ENCODE peak calls at places on chromosomes 6 and 20, in four cellular contexts. One of them, this sample, is unnamed.

GRCh38 chr6:117270121-117270959 is 5.0 kb downstream of the VGLL2 start:
- DNase-seq in A549: no peak
- DNase-seq in K562: no peak
- DNase-seq in GM12878: no peak
- DNase-seq in this sample: no peak

GRCh38 chr6:150987855-150988484 is 122.5 kb downstream of the MTHFD1L start:
- DNase-seq in GM12878: no peak
- DNase-seq in A549: no peak
- DNase-seq in K562: no peak
- DNase-seq in this sample: no peak

GRCh38 chr6:125944434-125944816 is 12.1 kb upstream of the HINT3 start:
- DNase-seq in A549: peak
- DNase-seq in K562: peak
- DNase-seq in GM12878: no peak
- DNase-seq in this sample: peak

GRCh38 chr20:19492937-19493336 is 265.1 kb upstream of the RIN2 start:
- DNase-seq in A549: no peak
- DNase-seq in GM12878: no peak
- DNase-seq in K562: no peak
- DNase-seq in this sample: no peak

GRCh38 chr6:99943846-99944245 is 50.2 kb downstream of the MCHR2 start:
- DNase-seq in K562: no peak
- DNase-seq in GM12878: no peak
- DNase-seq in A549: no peak
- DNase-seq in this sample: no peak

GRCh38 chr6:165988306-165988756 is 179.3 kb downstream of the TBXT start:
- DNase-seq in A549: no peak
- DNase-seq in K562: no peak
- DNase-seq in GM12878: no peak
- DNase-seq in this sample: no peak

GRCh38 chr6:37171141-37171969 is 1.4 kb downstream of the PIM1 start:
- DNase-seq in A549: no peak
- DNase-seq in K562: peak
- DNase-seq in GM12878: no peak
- DNase-seq in this sample: peak

GRCh38 chr6:145632971-145633370 is 102.3 kb downstream of the EPM2A start:
- DNase-seq in GM12878: no peak
- DNase-seq in K562: no peak
- DNase-seq in A549: no peak
- DNase-seq in this sample: no peak

GRCh38 chr20:36613974-36614373 is 8.4 kb downstream of the RAB5IF start:
- DNase-seq in GM12878: no peak
- DNase-seq in A549: no peak
- DNase-seq in K562: no peak
- DNase-seq in this sample: no peak

GRCh38 chr6:62775427-62776022 is 435.7 kb upstream of the FKBP1C start:
- DNase-seq in GM12878: no peak
- DNase-seq in A549: peak
- DNase-seq in K562: peak
- DNase-seq in this sample: no peak

GRCh38 chr6:29828471-29828797 is 809 bp downstream of the HLA-G start:
- DNase-seq in A549: no peak
- DNase-seq in GM12878: no peak
- DNase-seq in K562: no peak
- DNase-seq in this sample: no peak

GRCh38 chr20:23122321-23122720 is 36.2 kb upstream of the CD93 start:
- DNase-seq in K562: no peak
- DNase-seq in GM12878: no peak
- DNase-seq in A549: no peak
- DNase-seq in this sample: no peak

GRCh38 chr6:2857580-2858337 is 16.1 kb upstream of the SERPINB1 start:
- DNase-seq in GM12878: peak
- DNase-seq in A549: peak
- DNase-seq in K562: peak
- DNase-seq in this sample: peak

GRCh38 chr6:2858678-2859324 is 17.1 kb upstream of the SERPINB1 start:
- DNase-seq in GM12878: no peak
- DNase-seq in K562: peak
- DNase-seq in A549: no peak
- DNase-seq in this sample: no peak

GRCh38 chr6:2855061-2855519 is 13.4 kb upstream of the SERPINB1 start:
- DNase-seq in GM12878: no peak
- DNase-seq in K562: no peak
- DNase-seq in A549: no peak
- DNase-seq in this sample: no peak

GRCh38 chr6:2859325-2859700 is 17.6 kb upstream of the SERPINB1 start:
- DNase-seq in K562: no peak
- DNase-seq in GM12878: no peak
- DNase-seq in A549: no peak
- DNase-seq in this sample: no peak

GRCh38 chr6:2857185-2857579 is 15.5 kb upstream of the SERPINB1 start:
- DNase-seq in GM12878: no peak
- DNase-seq in A549: no peak
- DNase-seq in K562: peak
- DNase-seq in this sample: no peak
- H3K4me2 ChIP-seq in GM12878: peak
- H3K4me2 ChIP-seq in A549: peak
- H3K4me2 ChIP-seq in K562: peak
- H3K4me2 ChIP-seq in this sample: no peak

GRCh38 chr6:22026160-22026678 is 270.6 kb downstream of the PRL start:
- DNase-seq in A549: no peak
- DNase-seq in K562: no peak
- DNase-seq in GM12878: no peak
- DNase-seq in this sample: no peak

GRCh38 chr6:22024004-22024403 is 272.8 kb downstream of the PRL start:
- DNase-seq in K562: peak
- DNase-seq in A549: no peak
- DNase-seq in GM12878: no peak
- DNase-seq in this sample: no peak

GRCh38 chr6:22027226-22027725 is 269.6 kb downstream of the PRL start:
- DNase-seq in K562: no peak
- DNase-seq in GM12878: no peak
- DNase-seq in A549: no peak
- DNase-seq in this sample: no peak

GRCh38 chr6:22024973-22025467 is 271.8 kb downstream of the PRL start:
- DNase-seq in A549: no peak
- DNase-seq in K562: peak
- DNase-seq in GM12878: peak
- DNase-seq in this sample: no peak

DNA sequence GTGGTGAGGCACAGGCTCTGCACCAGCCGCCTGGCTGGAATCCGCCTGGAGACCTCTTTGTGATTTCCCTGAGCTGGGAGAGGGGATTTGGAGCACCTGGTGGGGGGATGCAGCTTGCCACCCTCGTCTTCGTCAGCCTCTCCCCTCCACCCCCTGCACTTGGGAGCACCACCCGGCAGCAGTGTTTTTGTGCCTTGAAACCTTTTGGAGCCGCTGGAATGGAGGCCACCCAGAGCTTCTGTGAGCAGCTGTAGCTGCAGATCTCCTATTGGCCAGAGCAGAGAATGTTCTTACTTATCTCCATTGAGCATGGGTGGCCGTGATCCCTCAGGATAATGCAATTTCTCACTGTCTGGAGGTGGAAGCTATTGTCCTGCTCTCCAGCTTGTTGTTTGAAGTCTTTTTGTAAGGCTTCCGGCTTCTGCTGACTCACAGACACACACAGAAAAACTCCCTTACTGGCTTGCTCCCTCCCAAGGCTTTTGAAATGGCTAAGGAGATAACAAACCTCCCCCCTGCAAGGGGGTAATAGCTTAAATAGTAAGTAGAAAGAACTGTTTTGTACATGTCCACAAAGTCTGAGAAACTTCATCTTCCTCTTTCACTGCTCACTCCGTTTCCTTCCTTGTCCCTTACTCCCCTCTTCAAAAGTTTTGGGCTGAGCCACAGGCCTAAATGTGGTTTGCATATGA is 271.2 kb downstream of the PRL start:
- DNase-seq in A549: peak
- DNase-seq in K562: peak
- DNase-seq in GM12878: peak
- DNase-seq in this sample: peak
- TF ChIP-seq ELK1 in A549: no peak
- TF ChIP-seq ELK1 in K562: no peak
- TF ChIP-seq ELK1 in GM12878: no peak
- TF ChIP-seq ELK1 in this sample: no peak

GRCh38 chr6:112571486-112571885 is 224.4 kb downstream of the RFPL4B start:
- DNase-seq in A549: no peak
- DNase-seq in GM12878: no peak
- DNase-seq in K562: no peak
- DNase-seq in this sample: peak

GRCh38 chr6:112576421-112576820 is 229.3 kb downstream of the RFPL4B start:
- DNase-seq in GM12878: no peak
- DNase-seq in K562: no peak
- DNase-seq in A549: no peak
- DNase-seq in this sample: no peak

GRCh38 chr6:112574190-112574589 is 227.1 kb downstream of the RFPL4B start:
- DNase-seq in K562: no peak
- DNase-seq in GM12878: no peak
- DNase-seq in A549: no peak
- DNase-seq in this sample: no peak

GRCh38 chr6:112575309-112575834 is 228.2 kb downstream of the RFPL4B start:
- DNase-seq in K562: no peak
- DNase-seq in A549: no peak
- DNase-seq in GM12878: no peak
- DNase-seq in this sample: no peak

GRCh38 chr6:112571886-112572285 is 224.8 kb downstream of the RFPL4B start:
- DNase-seq in K562: no peak
- DNase-seq in GM12878: no peak
- DNase-seq in A549: no peak
- DNase-seq in this sample: peak
- H3K4me2 ChIP-seq in K562: no peak
- H3K4me2 ChIP-seq in GM12878: no peak
- H3K4me2 ChIP-seq in A549: no peak
- H3K4me2 ChIP-seq in this sample: no peak

GRCh38 chr20:24675651-24676352 is 206.4 kb downstream of the SYNDIG1 start:
- DNase-seq in GM12878: no peak
- DNase-seq in A549: no peak
- DNase-seq in K562: no peak
- DNase-seq in this sample: no peak

GRCh38 chr20:24672886-24673677 is 203.7 kb downstream of the SYNDIG1 start:
- DNase-seq in A549: peak
- DNase-seq in GM12878: no peak
- DNase-seq in K562: no peak
- DNase-seq in this sample: peak

GRCh38 chr20:24674921-24675605 is 205.6 kb downstream of the SYNDIG1 start:
- DNase-seq in GM12878: no peak
- DNase-seq in A549: no peak
- DNase-seq in K562: no peak
- DNase-seq in this sample: no peak

GRCh38 chr20:24672181-24672880 is 202.9 kb downstream of the SYNDIG1 start:
- DNase-seq in GM12878: no peak
- DNase-seq in A549: no peak
- DNase-seq in K562: no peak
- DNase-seq in this sample: no peak

GRCh38 chr20:24673678-24674570 is 204.5 kb downstream of the SYNDIG1 start:
- DNase-seq in GM12878: no peak
- DNase-seq in K562: no peak
- DNase-seq in A549: peak
- DNase-seq in this sample: peak
- TF ChIP-seq ELK1 in GM12878: no peak
- TF ChIP-seq ELK1 in K562: no peak
- TF ChIP-seq ELK1 in A549: no peak
- TF ChIP-seq ELK1 in this sample: no peak

DNA sequence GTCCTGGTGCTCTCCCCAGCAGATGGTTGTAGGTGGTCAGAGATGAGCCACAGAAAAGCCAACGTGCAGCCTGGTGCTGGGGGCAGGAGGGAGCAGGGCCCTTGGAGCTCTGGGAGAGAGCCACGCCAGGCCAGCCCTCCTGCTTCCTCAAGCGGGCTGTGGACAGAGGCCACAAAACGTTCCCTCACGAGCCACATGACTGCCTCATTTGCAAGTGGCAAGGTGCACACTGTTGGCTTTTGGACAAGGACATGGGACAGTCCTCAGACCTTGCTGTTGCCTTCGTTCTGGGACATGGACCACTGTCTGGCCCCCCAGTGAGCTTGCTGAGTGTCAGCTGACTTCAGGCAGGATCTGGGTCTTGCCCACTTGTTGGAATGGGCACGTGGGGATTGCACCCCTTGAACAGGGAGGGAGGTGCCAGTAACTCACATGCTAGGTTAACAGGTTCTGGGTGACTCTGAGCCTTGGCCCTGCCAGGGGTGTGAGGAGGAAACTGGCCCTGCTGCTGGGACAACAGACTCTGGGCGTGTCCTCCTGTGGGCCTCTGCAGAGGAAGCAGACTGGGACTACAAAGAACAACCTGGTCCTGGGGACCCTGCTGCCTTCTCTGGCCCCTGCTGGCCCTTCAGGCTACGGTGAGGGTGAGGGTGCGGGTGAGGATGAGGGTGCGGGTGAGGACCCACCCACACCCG is 2.6 kb downstream of the SLCO4A1 start:
- DNase-seq in A549: no peak
- DNase-seq in K562: no peak
- DNase-seq in GM12878: no peak
- DNase-seq in this sample: no peak
- H3K4me2 ChIP-seq in A549: no peak
- H3K4me2 ChIP-seq in K562: no peak
- H3K4me2 ChIP-seq in GM12878: peak
- H3K4me2 ChIP-seq in this sample: no peak

DNA sequence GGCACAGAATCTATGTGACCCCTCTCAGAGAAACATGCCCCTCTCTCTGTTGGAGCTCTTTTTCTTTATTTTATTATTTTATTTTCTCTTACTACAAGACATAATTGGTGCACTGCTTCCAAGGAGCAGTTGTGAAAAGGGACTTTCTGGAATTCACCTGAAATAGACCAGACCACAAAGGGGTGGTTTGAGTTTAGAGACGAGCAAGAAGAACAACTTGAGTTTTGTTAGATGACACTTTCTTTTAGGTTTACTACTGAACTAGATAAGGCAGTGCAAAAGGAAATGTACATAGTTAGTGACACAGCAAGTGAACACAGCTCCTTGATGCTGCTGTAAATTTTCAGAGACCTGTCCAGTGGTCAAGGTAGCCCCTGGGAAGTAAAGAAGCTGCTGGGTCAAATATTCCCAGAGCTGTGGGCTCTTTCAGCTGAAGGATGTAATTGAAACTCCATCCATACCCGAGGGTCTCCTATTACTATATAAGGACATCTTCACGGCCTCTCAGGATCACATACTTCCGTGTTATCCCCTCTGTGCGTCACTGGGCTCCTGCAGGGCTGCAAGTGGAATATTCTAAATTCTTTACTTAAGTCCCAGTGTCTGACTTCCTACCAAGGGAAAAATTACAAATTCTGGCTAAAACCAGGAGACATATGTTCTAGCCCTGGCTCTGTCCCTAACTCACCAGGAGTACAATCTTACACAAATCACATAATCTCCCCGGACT is 69.1 kb upstream of the ADTRP start:
- DNase-seq in A549: no peak
- DNase-seq in K562: no peak
- DNase-seq in GM12878: no peak
- DNase-seq in this sample: peak
- TF ChIP-seq ELK1 in A549: no peak
- TF ChIP-seq ELK1 in K562: no peak
- TF ChIP-seq ELK1 in GM12878: no peak
- TF ChIP-seq ELK1 in this sample: no peak

GRCh38 chr20:17834804-17835203 is 133.8 kb downstream of the SNX5 start:
- DNase-seq in K562: no peak
- DNase-seq in GM12878: no peak
- DNase-seq in A549: no peak
- DNase-seq in this sample: no peak
- H3K4me2 ChIP-seq in K562: no peak
- H3K4me2 ChIP-seq in GM12878: no peak
- H3K4me2 ChIP-seq in A549: peak
- H3K4me2 ChIP-seq in this sample: no peak

This sample was measured in IMR-90.